ENCODE peak calls at places on chromosomes 3 and 15, in four cellular contexts. One of them, this sample, is unnamed.

GRCh38 chr15:53312707-53313106 is 446.8 kb downstream of the WDR72 start:
- DNase-seq in colonic mucosa: no peak
- DNase-seq in upper lobe of right lung: no peak
- DNase-seq in neural progenitor cell: no peak
- DNase-seq in this sample: no peak

GRCh38 chr3:45055032-45055410 is 28.9 kb downstream of the CLEC3B start:
- DNase-seq in colonic mucosa: no peak
- DNase-seq in upper lobe of right lung: no peak
- DNase-seq in neural progenitor cell: no peak
- DNase-seq in this sample: no peak

GRCh38 chr3:14486460-14486859 is 53.7 kb downstream of the GRIP2 start:
- DNase-seq in upper lobe of right lung: peak
- DNase-seq in colonic mucosa: no peak
- DNase-seq in neural progenitor cell: no peak
- DNase-seq in this sample: no peak

GRCh38 chr3:27675287-27675686 is 46.8 kb downstream of the EOMES start:
- DNase-seq in neural progenitor cell: no peak
- DNase-seq in colonic mucosa: no peak
- DNase-seq in upper lobe of right lung: no peak
- DNase-seq in this sample: no peak

GRCh38 chr15:51069983-51070382 is 24.7 kb downstream of the TNFAIP8L3 start:
- DNase-seq in upper lobe of right lung: no peak
- DNase-seq in colonic mucosa: no peak
- DNase-seq in neural progenitor cell: no peak
- DNase-seq in this sample: no peak

GRCh38 chr15:59492389-59493377 is 54.7 kb downstream of the FAM81A start:
- DNase-seq in upper lobe of right lung: no peak
- DNase-seq in neural progenitor cell: peak
- DNase-seq in colonic mucosa: peak
- DNase-seq in this sample: peak

GRCh38 chr3:1774597-1774996 is 324.1 kb upstream of the CNTN4 start:
- DNase-seq in upper lobe of right lung: no peak
- DNase-seq in neural progenitor cell: no peak
- DNase-seq in colonic mucosa: no peak
- DNase-seq in this sample: no peak

GRCh38 chr3:18144571-18144970 is 280.6 kb downstream of the SATB1 start:
- DNase-seq in colonic mucosa: no peak
- DNase-seq in upper lobe of right lung: no peak
- DNase-seq in neural progenitor cell: no peak
- DNase-seq in this sample: no peak

GRCh38 chr3:138078096-138078495 is 37.3 kb downstream of the DZIP1L start:
- DNase-seq in upper lobe of right lung: no peak
- DNase-seq in neural progenitor cell: no peak
- DNase-seq in colonic mucosa: no peak
- DNase-seq in this sample: no peak

GRCh38 chr3:196502775-196503181 is 790 bp downstream of the RNF168 start:
- DNase-seq in upper lobe of right lung: peak
- DNase-seq in neural progenitor cell: peak
- DNase-seq in colonic mucosa: peak
- DNase-seq in this sample: peak

GRCh38 chr3:29955413-29955812 is 651.0 kb upstream of the TGFBR2 start:
- DNase-seq in upper lobe of right lung: no peak
- DNase-seq in neural progenitor cell: no peak
- DNase-seq in colonic mucosa: no peak
- DNase-seq in this sample: no peak

GRCh38 chr3:184029456-184029950 is 2.0 kb upstream of the HTR3D start:
- DNase-seq in upper lobe of right lung: no peak
- DNase-seq in colonic mucosa: no peak
- DNase-seq in neural progenitor cell: no peak
- DNase-seq in this sample: no peak

DNA sequence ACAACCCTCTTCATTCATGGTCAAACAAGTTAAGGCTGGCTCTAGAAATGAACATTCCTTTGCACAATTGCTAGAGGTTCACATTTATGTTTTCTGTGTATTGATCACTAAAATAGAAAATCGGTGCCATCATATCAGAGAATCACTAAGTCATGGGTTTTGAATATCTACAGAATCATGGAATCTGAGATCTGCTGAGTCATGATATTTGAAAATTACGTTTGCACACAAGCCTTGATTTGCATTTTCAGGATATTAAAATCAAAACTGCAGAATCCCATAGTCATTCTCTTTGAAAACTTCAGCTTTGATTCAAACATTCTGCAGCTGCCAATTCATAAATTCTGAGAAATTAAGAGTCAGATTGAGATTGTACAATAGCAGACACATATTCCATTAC is 26.1 kb upstream of the CHRNA7 start:
- DNase-seq in neural progenitor cell: no peak
- DNase-seq in colonic mucosa: no peak
- DNase-seq in upper lobe of right lung: no peak
- DNase-seq in this sample: no peak
- TF ChIP-seq CTCF in neural progenitor cell: no peak
- TF ChIP-seq CTCF in colonic mucosa: no peak
- TF ChIP-seq CTCF in upper lobe of right lung: no peak
- TF ChIP-seq CTCF in this sample: no peak

GRCh38 chr3:53495091-53495517 is 693 bp downstream of the CACNA1D start:
- DNase-seq in neural progenitor cell: peak
- DNase-seq in upper lobe of right lung: no peak
- DNase-seq in colonic mucosa: no peak
- DNase-seq in this sample: no peak

GRCh38 chr3:53493618-53493996 is 804 bp upstream of the CACNA1D start:
- DNase-seq in colonic mucosa: no peak
- DNase-seq in upper lobe of right lung: no peak
- DNase-seq in neural progenitor cell: no peak
- DNase-seq in this sample: no peak

GRCh38 chr3:53496984-53497383 is 2.6 kb downstream of the CACNA1D start:
- DNase-seq in colonic mucosa: no peak
- DNase-seq in neural progenitor cell: no peak
- DNase-seq in upper lobe of right lung: no peak
- DNase-seq in this sample: no peak

GRCh38 chr3:53493997-53494791 is at the start of gene CACNA1D:
- DNase-seq in colonic mucosa: peak
- DNase-seq in upper lobe of right lung: peak
- DNase-seq in neural progenitor cell: peak
- DNase-seq in this sample: no peak

DNA sequence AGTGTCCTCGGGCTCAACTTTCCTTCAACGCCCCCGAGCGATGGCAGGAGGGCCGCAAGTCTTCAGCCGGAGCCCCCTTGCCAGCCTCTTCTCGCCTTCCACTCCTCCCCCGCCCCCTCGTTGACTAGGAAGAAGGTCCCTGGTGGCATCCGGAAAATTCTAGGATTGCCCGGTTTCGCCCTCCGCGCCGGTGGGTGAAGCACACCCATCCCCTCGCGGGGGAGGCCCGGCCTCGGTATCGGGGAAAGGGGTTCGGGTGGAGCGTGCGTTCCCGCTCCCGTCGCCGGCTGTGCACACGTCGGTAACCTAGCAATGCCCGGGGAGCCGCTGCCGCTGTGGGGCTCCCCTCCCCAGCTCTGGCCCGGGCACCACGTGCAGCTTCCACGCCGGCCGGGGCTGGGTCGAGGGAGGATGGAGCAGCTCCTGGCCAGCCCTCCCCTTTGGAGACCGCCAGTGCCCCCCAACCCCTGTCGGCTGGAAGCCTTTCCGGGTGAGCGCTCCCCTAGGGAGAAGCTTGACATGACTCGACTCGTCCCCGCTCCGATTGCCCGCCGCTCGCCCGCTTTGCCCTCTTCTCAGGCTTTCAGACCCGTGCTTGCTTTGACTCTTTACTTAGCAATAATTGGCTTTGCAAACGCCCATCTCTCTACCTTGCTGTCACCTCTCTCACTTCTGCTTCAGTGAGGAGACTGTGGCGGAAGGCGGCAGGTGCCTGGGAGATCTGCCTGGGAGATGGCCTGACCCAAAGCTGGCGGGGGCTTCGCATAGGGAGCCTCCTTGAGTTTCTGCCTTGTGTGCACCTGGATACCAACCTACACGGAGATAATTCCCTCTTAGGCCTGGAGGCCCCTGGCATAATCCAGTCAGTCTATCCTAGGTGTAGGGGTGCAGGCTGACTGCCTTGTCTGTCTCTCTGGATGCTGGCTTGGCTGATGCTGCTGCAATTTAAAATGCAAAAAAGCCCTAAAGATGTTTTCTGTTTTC is 1.4 kb downstream of the CACNA1D start:
- DNase-seq in neural progenitor cell: peak
- DNase-seq in colonic mucosa: peak
- DNase-seq in upper lobe of right lung: no peak
- DNase-seq in this sample: no peak
- H3K4me3 ChIP-seq in neural progenitor cell: peak
- H3K4me3 ChIP-seq in colonic mucosa: peak
- H3K4me3 ChIP-seq in upper lobe of right lung: peak
- H3K4me3 ChIP-seq in this sample: no peak

GRCh38 chr15:77904901-77905300 is 172.6 kb downstream of the TBC1D2B start:
- DNase-seq in colonic mucosa: no peak
- DNase-seq in upper lobe of right lung: no peak
- DNase-seq in neural progenitor cell: no peak
- DNase-seq in this sample: no peak

GRCh38 chr15:77901251-77901881 is 176.1 kb downstream of the TBC1D2B start:
- DNase-seq in upper lobe of right lung: peak
- DNase-seq in colonic mucosa: no peak
- DNase-seq in neural progenitor cell: no peak
- DNase-seq in this sample: no peak

GRCh38 chr15:77904436-77904821 is 173.1 kb downstream of the TBC1D2B start:
- DNase-seq in neural progenitor cell: no peak
- DNase-seq in colonic mucosa: no peak
- DNase-seq in upper lobe of right lung: peak
- DNase-seq in this sample: no peak

GRCh38 chr15:77898811-77899730 is 178.4 kb downstream of the TBC1D2B start:
- DNase-seq in colonic mucosa: no peak
- DNase-seq in upper lobe of right lung: peak
- DNase-seq in neural progenitor cell: no peak
- DNase-seq in this sample: no peak

DNA sequence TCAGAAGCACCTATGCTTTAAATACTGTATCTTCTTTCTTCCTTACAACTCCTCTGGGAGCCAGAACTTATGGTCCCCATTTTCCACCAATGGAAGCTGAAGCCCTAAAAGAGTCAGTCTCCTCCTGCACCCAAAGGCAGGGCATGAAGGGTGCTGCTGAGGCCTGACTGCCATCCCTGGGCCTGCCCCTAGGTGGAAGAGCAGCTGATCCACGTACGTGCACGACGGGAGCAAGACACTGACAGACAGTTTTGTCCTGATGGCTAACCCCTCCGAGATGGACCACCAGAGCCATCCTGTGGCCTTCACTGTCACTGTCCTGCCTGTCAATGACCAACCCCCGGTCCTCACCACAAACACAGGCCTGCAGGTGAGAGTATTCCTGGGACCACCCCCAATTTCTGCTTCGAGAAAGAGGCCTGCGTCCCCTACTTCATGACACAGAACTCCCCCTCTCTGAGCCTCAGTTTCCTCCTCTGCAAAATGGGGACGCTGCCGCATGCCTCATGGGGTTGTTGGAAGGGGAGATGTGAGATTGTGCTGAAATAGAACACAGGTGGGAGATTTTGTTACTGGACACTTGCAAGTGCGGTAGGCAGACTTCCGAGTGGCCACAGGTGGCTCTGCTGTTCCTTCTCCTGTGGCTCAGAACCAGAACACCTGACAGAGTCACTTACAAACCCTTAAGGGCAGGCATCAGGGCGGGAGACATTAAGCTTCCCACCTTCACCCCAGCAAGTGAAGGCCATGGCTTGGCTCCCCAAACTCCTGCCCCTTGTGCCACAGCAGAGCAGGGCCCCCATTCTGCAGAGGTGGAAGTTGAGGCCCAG is 175.4 kb downstream of the TBC1D2B start:
- DNase-seq in upper lobe of right lung: peak
- DNase-seq in colonic mucosa: no peak
- DNase-seq in neural progenitor cell: peak
- DNase-seq in this sample: no peak
- TF ChIP-seq CTCF in upper lobe of right lung: no peak
- TF ChIP-seq CTCF in colonic mucosa: no peak
- TF ChIP-seq CTCF in neural progenitor cell: peak
- TF ChIP-seq CTCF in this sample: peak

GRCh38 chr3:50057756-50058155 is 31.0 kb upstream of the RBM5 start:
- DNase-seq in upper lobe of right lung: no peak
- DNase-seq in neural progenitor cell: no peak
- DNase-seq in colonic mucosa: no peak
- DNase-seq in this sample: no peak
- H3K4me3 ChIP-seq in upper lobe of right lung: no peak
- H3K4me3 ChIP-seq in neural progenitor cell: no peak
- H3K4me3 ChIP-seq in colonic mucosa: no peak
- H3K4me3 ChIP-seq in this sample: no peak

GRCh38 chr3:142029791-142030190 is 119.6 kb downstream of the TFDP2 start:
- DNase-seq in upper lobe of right lung: no peak
- DNase-seq in colonic mucosa: no peak
- DNase-seq in neural progenitor cell: no peak
- DNase-seq in this sample: no peak

GRCh38 chr3:142027713-142028112 is 121.6 kb downstream of the TFDP2 start:
- DNase-seq in colonic mucosa: peak
- DNase-seq in upper lobe of right lung: no peak
- DNase-seq in neural progenitor cell: peak
- DNase-seq in this sample: no peak

GRCh38 chr3:142029052-142029642 is 120.2 kb downstream of the TFDP2 start:
- DNase-seq in upper lobe of right lung: no peak
- DNase-seq in colonic mucosa: no peak
- DNase-seq in neural progenitor cell: no peak
- DNase-seq in this sample: no peak

GRCh38 chr3:142027295-142027694 is 122.0 kb downstream of the TFDP2 start:
- DNase-seq in neural progenitor cell: peak
- DNase-seq in upper lobe of right lung: no peak
- DNase-seq in colonic mucosa: no peak
- DNase-seq in this sample: no peak

GRCh38 chr3:142028174-142028833 is 121.0 kb downstream of the TFDP2 start:
- DNase-seq in neural progenitor cell: peak
- DNase-seq in upper lobe of right lung: no peak
- DNase-seq in colonic mucosa: peak
- DNase-seq in this sample: peak
- TF ChIP-seq CTCF in neural progenitor cell: no peak
- TF ChIP-seq CTCF in upper lobe of right lung: no peak
- TF ChIP-seq CTCF in colonic mucosa: no peak
- TF ChIP-seq CTCF in this sample: no peak

GRCh38 chr3:19898725-19899124 is 35.3 kb downstream of the EFHB start:
- DNase-seq in upper lobe of right lung: no peak
- DNase-seq in colonic mucosa: no peak
- DNase-seq in neural progenitor cell: no peak
- DNase-seq in this sample: no peak
- H3K4me3 ChIP-seq in upper lobe of right lung: no peak
- H3K4me3 ChIP-seq in colonic mucosa: no peak
- H3K4me3 ChIP-seq in neural progenitor cell: no peak
- H3K4me3 ChIP-seq in this sample: no peak

GRCh38 chr3:62318752-62319569 is 54.4 kb downstream of the FEZF2 start:
- DNase-seq in colonic mucosa: peak
- DNase-seq in neural progenitor cell: peak
- DNase-seq in upper lobe of right lung: peak
- DNase-seq in this sample: peak
- TF ChIP-seq CTCF in colonic mucosa: no peak
- TF ChIP-seq CTCF in neural progenitor cell: no peak
- TF ChIP-seq CTCF in upper lobe of right lung: no peak
- TF ChIP-seq CTCF in this sample: no peak

DNA sequence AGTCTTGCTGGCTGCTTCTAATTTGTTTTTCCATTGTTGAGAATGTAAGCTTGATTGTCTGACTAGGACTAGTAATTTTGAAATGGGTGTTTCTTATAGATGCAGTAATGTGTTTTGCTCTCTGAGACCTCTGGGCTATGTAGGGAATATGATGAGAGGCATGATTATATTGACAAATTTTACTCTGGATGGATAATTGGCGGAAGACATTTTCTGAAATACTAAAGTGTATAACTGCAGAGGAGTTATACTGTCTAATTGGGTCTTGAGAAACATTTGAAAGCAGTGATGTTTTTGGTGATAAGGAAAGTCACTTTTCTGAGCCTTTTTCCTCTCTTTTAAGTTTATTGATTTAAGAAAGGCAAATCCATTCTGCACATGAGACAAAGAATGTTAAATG is 1.8 kb downstream of the ATP2C1 start:
- DNase-seq in upper lobe of right lung: no peak
- DNase-seq in colonic mucosa: no peak
- DNase-seq in neural progenitor cell: no peak
- DNase-seq in this sample: no peak
- H3K4me3 ChIP-seq in upper lobe of right lung: peak
- H3K4me3 ChIP-seq in colonic mucosa: no peak
- H3K4me3 ChIP-seq in neural progenitor cell: peak
- H3K4me3 ChIP-seq in this sample: peak